ENCODE peak calls at places on chromosomes 1 and 21, in five cellular contexts. Q is NCI-H510A treated with DMSO at 0.1 percent for 48 hours; U is dorsolateral prefrontal cortex; W is stimulated activated CD4-positive, alpha-beta T cell treated with anti-CD3 and anti-CD28 coated beads, Interleukin-4, amount 100 ng/mL, for 24 hours; B is CD8-positive, alpha-beta T cell. S is an unnamed sample.

GRCh38 chr21:46667191-46667734 is 31.8 kb downstream of the PRMT2 start:
- DNase-seq in Q (peak), U (no peak), W (no peak), B (no peak), S (peak)

GRCh38 chr1:173507847-173508209 is 30.7 kb downstream of the PRDX6 start:
- DNase-seq in Q (no peak), U (no peak), W (no peak), B (no peak), S (no peak)

GRCh38 chr1:198929111-198929604 is 290.3 kb downstream of the PTPRC start:
- DNase-seq in Q (no peak), U (no peak), W (no peak), B (no peak), S (no peak)

GRCh38 chr1:232982238-232982944 is 32.0 kb downstream of the NTPCR start:
- DNase-seq in Q (no peak), U (no peak), W (no peak), B (no peak), S (peak)

GRCh38 chr1:229316166-229316565 is 26.7 kb downstream of the CCSAP start:
- DNase-seq in Q (no peak), U (no peak), W (no peak), B (no peak), S (no peak)

GRCh38 chr21:21851657-21852056 is 853.4 kb downstream of the NCAM2 start:
- DNase-seq in Q (no peak), U (no peak), W (no peak), B (no peak), S (peak)

GRCh38 chr1:7752512-7753417 is 18.3 kb upstream of the VAMP3 start:
- DNase-seq in Q (peak), U (peak), W (peak), B (peak), S (peak)

GRCh38 chr1:26784023-26784871 is 3.5 kb upstream of the PIGV start:
- DNase-seq in Q (peak), U (peak), W (no peak), B (no peak), S (peak)

GRCh38 chr1:25770541-25771245 is 29.3 kb upstream of the SELENON start:
- DNase-seq in Q (no peak), U (no peak), W (no peak), B (no peak), S (no peak)

GRCh38 chr1:19762175-19762779 is 37.4 kb downstream of the TMCO4 start:
- DNase-seq in Q (peak), U (no peak), W (peak), B (peak), S (peak)

GRCh38 chr21:42931560-42932235 is 6.3 kb upstream of the ERVH48-1 start:
- DNase-seq in Q (no peak), U (no peak), W (no peak), B (no peak), S (peak)

S was measured in choroid plexus epithelial cell.